ENCODE peak calls at places on chromosomes 3 and 15, in nine cellular contexts. Z, F, K, X, Q, A, C, Y and T are unnamed samples.

GRCh38 chr3:152403632-152404066 is 134.9 kb downstream of the MBNL1 start:
- DNase-seq in Y (no peak), A (no peak), K (no peak), X (peak), Q (peak), Z (no peak), F (no peak), C (peak), T (no peak)

GRCh38 chr3:32325957-32326356 is 65.7 kb upstream of the CMTM7 start:
- DNase-seq in F (no peak), Y (no peak), X (no peak), Z (no peak), A (no peak), Q (no peak), K (no peak), C (no peak), T (no peak)

GRCh38 chr3:149765762-149766334 is 13.6 kb upstream of the COMMD2 start:
- DNase-seq in Z (peak), Y (no peak), C (peak), F (no peak), Q (peak), A (no peak), K (peak), X (peak), T (peak)

GRCh38 chr15:85318048-85318731 is 62.2 kb upstream of the AKAP13 start:
- DNase-seq in A (peak), Z (peak), Y (no peak), K (peak), X (peak), Q (no peak), F (no peak), C (peak), T (peak)

GRCh38 chr15:35450492-35450891 is 95.5 kb downstream of the DPH6 start:
- DNase-seq in Q (no peak), F (no peak), A (no peak), Z (no peak), Y (no peak), C (peak), K (peak), X (peak), T (peak)

GRCh38 chr3:41963823-41964222 is 1.9 kb upstream of the ULK4 start:
- DNase-seq in K (no peak), Q (no peak), C (no peak), Y (no peak), X (no peak), Z (no peak), A (no peak), F (no peak), T (no peak)

GRCh38 chr3:42666022-42666421 is 12.5 kb downstream of the ZBTB47 start:
- DNase-seq in Y (peak), Z (no peak), Q (no peak), X (no peak), A (no peak), K (peak), C (no peak), F (no peak), T (no peak)

GRCh38 chr3:57827757-57828156 is 71.6 kb downstream of the SLMAP start:
- DNase-seq in K (no peak), F (no peak), X (no peak), Y (no peak), A (no peak), C (no peak), Q (no peak), Z (no peak), T (no peak)

GRCh38 chr3:175346573-175347356 is 487.6 kb downstream of the NAALADL2 start:
- DNase-seq in X (peak), C (peak), Q (no peak), F (no peak), Z (no peak), A (no peak), Y (no peak), K (peak), T (peak)

GRCh38 chr3:127491909-127492308 is 98.6 kb downstream of the TPRA1 start:
- DNase-seq in Z (no peak), F (no peak), Q (no peak), Y (no peak), A (no peak), X (no peak), C (no peak), K (no peak), T (no peak)